ENCODE peak calls at places on chromosomes 4 and X, in four cellular contexts. M is left lung, D is PC-3, J is neuronal stem cell. U is an unnamed sample.

GRCh38 chrX:147910607-147911006 is 1.1 kb upstream of the FMR1 start:
- DNase-seq in M (no peak), D (no peak), J (no peak), U (no peak)

GRCh38 chr4:94849901-94850300 is 92.1 kb downstream of the BMPR1B start:
- DNase-seq in M (no peak), D (no peak), J (no peak), U (no peak)

GRCh38 chr4:55509272-55509671 is 37.4 kb downstream of the CLOCK start:
- DNase-seq in M (no peak), D (no peak), J (no peak), U (no peak)

GRCh38 chrX:15906544-15906943 is 51.9 kb upstream of the AP1S2 start:
- DNase-seq in M (no peak), D (no peak), J (no peak), U (no peak)

GRCh38 chrX:23699636-23700194 is 32.4 kb downstream of the PRDX4 start:
- DNase-seq in M (no peak), D (no peak), J (no peak), U (no peak)

GRCh38 chr4:142840516-142841123 is 5.5 kb downstream of the INPP4B start:
- DNase-seq in M (no peak), D (peak), J (no peak), U (no peak)

GRCh38 chr4:108113229-108113628 is 55.5 kb downstream of the LEF1 start:
- DNase-seq in M (no peak), D (no peak), J (no peak), U (no peak)

GRCh38 chrX:50643525-50644137 is 170.4 kb downstream of the SHROOM4 start:
- DNase-seq in M (no peak), D (no peak), J (no peak), U (no peak)

GRCh38 chr4:25750874-25751273 is 95.2 kb downstream of the SLC34A2 start:
- DNase-seq in M (no peak), D (no peak), J (no peak), U (no peak)

GRCh38 chrX:26352891-26353430 is 137.0 kb downstream of the MAGEB5 start:
- DNase-seq in M (no peak), D (no peak), J (no peak), U (no peak)

GRCh38 chr4:80492761-80493160 is 157.2 kb downstream of the CFAP299 start:
- DNase-seq in M (no peak), D (peak), J (no peak), U (no peak)

GRCh38 chr4:54277691-54278090 is 48.6 kb downstream of the PDGFRA start:
- DNase-seq in M (no peak), D (peak), J (no peak), U (peak)

GRCh38 chr4:77095101-77095826 is 19.5 kb upstream of the CCNI start:
- DNase-seq in M (peak), D (peak), J (peak), U (no peak)

GRCh38 chrX:135625995-135626394 is 87.4 kb upstream of the CT45A1 start:
- DNase-seq in M (no peak), D (peak), J (no peak), U (no peak)

GRCh38 chr4:8746523-8747466 is 124.8 kb downstream of the HMX1 start:
- DNase-seq in M (no peak), D (no peak), J (no peak), U (no peak)

GRCh38 chr4:110124721-110125120 is 73.7 kb downstream of the ELOVL6 start:
- DNase-seq in M (no peak), D (no peak), J (no peak), U (no peak)

GRCh38 chrX:118207831-118208453 is 91.3 kb upstream of the KLHL13 start:
- DNase-seq in M (no peak), D (peak), J (no peak), U (no peak)

GRCh38 chr4:159768011-159768410 is 665.1 kb downstream of the RAPGEF2 start:
- DNase-seq in M (no peak), D (no peak), J (no peak), U (no peak)

GRCh38 chrX:35115205-35115604 is 172.6 kb downstream of the FAM47B start:
- DNase-seq in M (no peak), D (no peak), J (no peak), U (no peak)

GRCh38 chr4:15400911-15401671 is 26.7 kb upstream of the C1QTNF7 start:
- DNase-seq in M (peak), D (peak), J (no peak), U (peak)

GRCh38 chrX:3345281-3346081 is 971 bp downstream of the MXRA5 start:
- DNase-seq in M (peak), D (no peak), J (peak), U (no peak)

GRCh38 chr4:99383833-99384392 is 31.4 kb upstream of the ADH1C start:
- DNase-seq in M (no peak), D (no peak), J (no peak), U (no peak)

GRCh38 chr4:48073567-48074103 is 57.1 kb downstream of the NIPAL1 start:
- DNase-seq in M (no peak), D (no peak), J (no peak), U (no peak)

GRCh38 chr4:143252478-143252877 is 67.8 kb downstream of the USP38 start:
- DNase-seq in M (no peak), D (peak), J (no peak), U (no peak)

GRCh38 chrX:16963216-16963615 is 16.8 kb downstream of the REPS2 start:
- DNase-seq in M (no peak), D (no peak), J (no peak), U (no peak)

GRCh38 chrX:65581661-65582339 is 47.2 kb upstream of the LAS1L start:
- DNase-seq in M (no peak), D (peak), J (peak), U (no peak)

GRCh38 chr4:153257151-153257620 is 52.9 kb downstream of the TRIM2 start:
- DNase-seq in M (no peak), D (no peak), J (peak), U (no peak)

GRCh38 chr4:185564355-185564754 is 29.0 kb upstream of the PDLIM3 start:
- DNase-seq in M (no peak), D (no peak), J (no peak), U (no peak)

GRCh38 chr4:1752284-1753041 is 31.1 kb downstream of the TACC3 start:
- DNase-seq in M (no peak), D (no peak), J (no peak), U (no peak)

DNA sequence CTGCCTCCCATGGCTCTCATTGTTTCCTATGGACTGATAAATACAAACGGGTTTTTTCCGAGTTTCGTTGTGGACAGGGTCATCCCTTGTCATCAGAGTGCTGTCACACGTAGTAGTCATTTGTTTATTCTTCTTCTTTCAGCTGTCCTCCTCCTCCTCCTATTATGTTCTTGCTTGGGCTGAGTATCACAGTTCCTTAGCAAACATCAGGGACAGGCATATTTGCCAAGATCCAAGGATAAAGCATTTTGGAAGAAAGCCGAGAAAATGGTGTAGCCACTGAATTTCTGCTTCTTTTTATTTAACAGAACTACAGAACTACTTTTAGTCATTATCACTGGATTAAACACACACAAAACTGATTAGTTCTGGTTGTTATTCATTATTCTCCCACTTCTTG is 167.9 kb downstream of the MAML3 start:
- DNase-seq in M (no peak), D (no peak), J (no peak), U (no peak)
- H3K27ac ChIP-seq in M (peak), D (no peak), J (no peak), U (no peak)

DNA sequence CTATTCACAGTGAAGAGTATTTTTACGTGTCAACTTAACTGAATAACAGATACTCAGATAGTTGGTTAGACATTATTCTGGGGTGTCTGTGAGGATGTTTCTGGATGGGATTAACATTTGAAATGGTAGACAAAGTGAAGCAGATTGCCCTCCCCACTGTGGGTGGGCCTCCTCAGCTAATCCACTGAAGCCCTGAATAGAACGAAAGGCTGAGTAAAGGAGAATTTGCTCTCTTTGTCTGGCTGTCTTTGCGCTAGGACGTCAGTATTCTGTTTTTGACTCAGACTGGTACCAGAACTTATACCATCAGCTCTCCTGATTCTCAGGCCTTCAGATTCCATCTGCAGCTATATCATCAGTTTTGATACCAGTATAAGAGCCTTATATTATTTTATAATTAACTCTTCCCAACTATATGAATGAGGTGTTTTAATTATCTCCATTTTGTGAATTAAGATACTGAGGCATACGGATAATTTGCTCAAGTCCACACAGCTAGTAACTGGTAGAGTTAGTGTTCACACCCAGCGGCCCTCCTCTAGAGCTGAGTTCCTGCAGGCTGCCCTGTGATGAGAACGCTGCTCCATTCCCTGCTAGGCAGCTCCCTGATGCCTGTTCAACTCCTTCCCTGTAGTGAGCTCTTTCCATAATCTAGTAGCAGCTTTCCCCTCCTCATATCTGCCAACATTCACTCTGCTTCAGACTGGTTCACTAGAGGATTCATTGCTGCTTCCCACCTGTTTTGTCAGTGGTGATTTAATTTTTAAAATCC is 87.5 kb downstream of the RBM46 start:
- DNase-seq in M (no peak), D (no peak), J (peak), U (no peak)
- H3K27ac ChIP-seq in M (no peak), D (no peak), J (no peak), U (no peak)

GRCh38 chrX:30156009-30156408 is 59.4 kb upstream of the MAGEB2 start:
- DNase-seq in M (no peak), D (no peak), J (no peak), U (no peak)

GRCh38 chrX:30150196-30150895 is 65.0 kb upstream of the MAGEB2 start:
- DNase-seq in M (no peak), D (peak), J (no peak), U (peak)

GRCh38 chrX:30153881-30154260 is 61.5 kb upstream of the MAGEB2 start:
- DNase-seq in M (no peak), D (no peak), J (no peak), U (no peak)

GRCh38 chrX:30151964-30152363 is 63.4 kb upstream of the MAGEB2 start:
- DNase-seq in M (no peak), D (no peak), J (no peak), U (no peak)

GRCh38 chrX:30153175-30153880 is 62.0 kb upstream of the MAGEB2 start:
- DNase-seq in M (no peak), D (no peak), J (no peak), U (no peak)
- H3K27ac ChIP-seq in M (no peak), D (no peak), J (no peak), U (no peak)

GRCh38 chr4:38003102-38003501 is 42.9 kb downstream of the PTTG2 start:
- DNase-seq in M (no peak), D (no peak), J (no peak), U (no peak)
- H3K27ac ChIP-seq in M (no peak), D (no peak), J (no peak), U (peak)

GRCh38 chrX:122046226-122046625 is 998.8 kb downstream of the GLUD2 start:
- DNase-seq in M (no peak), D (no peak), J (no peak), U (no peak)
- H3K27ac ChIP-seq in M (no peak), D (no peak), J (no peak), U (no peak)

GRCh38 chr4:86472377-86473019 is 112.6 kb upstream of the MAPK10 start:
- DNase-seq in M (no peak), D (no peak), J (no peak), U (no peak)
- H3K27ac ChIP-seq in M (no peak), D (no peak), J (peak), U (no peak)

GRCh38 chr4:53122280-53123116 is 243.4 kb downstream of the SCFD2 start:
- DNase-seq in M (no peak), D (no peak), J (no peak), U (no peak)
- H3K27ac ChIP-seq in M (no peak), D (no peak), J (no peak), U (no peak)

GRCh38 chr4:169253087-169253675 is 17.6 kb downstream of the SH3RF1 start:
- DNase-seq in M (no peak), D (no peak), J (no peak), U (no peak)

GRCh38 chr4:169256101-169256612 is 14.6 kb downstream of the SH3RF1 start:
- DNase-seq in M (no peak), D (peak), J (no peak), U (no peak)

GRCh38 chr4:169252339-169253086 is 18.2 kb downstream of the SH3RF1 start:
- DNase-seq in M (no peak), D (no peak), J (no peak), U (no peak)

GRCh38 chr4:169254546-169254983 is 16.2 kb downstream of the SH3RF1 start:
- DNase-seq in M (no peak), D (peak), J (no peak), U (no peak)

DNA sequence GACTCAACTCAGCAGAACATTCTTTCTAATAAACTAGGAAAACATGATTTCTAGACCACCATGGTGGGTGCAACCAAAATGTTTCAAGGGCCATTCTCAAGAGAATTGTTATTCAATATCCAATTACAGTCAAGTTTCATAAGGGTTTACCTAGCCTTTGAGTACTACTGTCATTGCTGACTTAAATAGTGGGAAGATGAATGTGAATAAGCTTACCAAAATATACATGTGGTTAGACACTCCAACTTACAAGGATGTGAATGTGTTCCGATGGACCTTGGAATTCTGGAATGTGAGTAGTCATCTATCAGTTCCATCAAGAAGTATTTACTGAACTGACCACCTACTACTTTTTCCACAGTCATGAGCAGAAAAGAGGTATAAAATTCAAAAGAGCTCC is 16.9 kb downstream of the SH3RF1 start:
- DNase-seq in M (no peak), D (peak), J (no peak), U (no peak)
- H3K27ac ChIP-seq in M (peak), D (peak), J (no peak), U (peak)

GRCh38 chrX:73215263-73215662 is 612 bp upstream of the NAP1L2 start:
- DNase-seq in M (no peak), D (no peak), J (no peak), U (no peak)

GRCh38 chrX:73213734-73214133 is 917 bp downstream of the NAP1L2 start:
- DNase-seq in M (no peak), D (peak), J (no peak), U (no peak)

GRCh38 chrX:73214366-73215094 is at the start of gene NAP1L2:
- DNase-seq in M (peak), D (peak), J (peak), U (peak)
- H3K27ac ChIP-seq in M (no peak), D (peak), J (peak), U (no peak)

DNA sequence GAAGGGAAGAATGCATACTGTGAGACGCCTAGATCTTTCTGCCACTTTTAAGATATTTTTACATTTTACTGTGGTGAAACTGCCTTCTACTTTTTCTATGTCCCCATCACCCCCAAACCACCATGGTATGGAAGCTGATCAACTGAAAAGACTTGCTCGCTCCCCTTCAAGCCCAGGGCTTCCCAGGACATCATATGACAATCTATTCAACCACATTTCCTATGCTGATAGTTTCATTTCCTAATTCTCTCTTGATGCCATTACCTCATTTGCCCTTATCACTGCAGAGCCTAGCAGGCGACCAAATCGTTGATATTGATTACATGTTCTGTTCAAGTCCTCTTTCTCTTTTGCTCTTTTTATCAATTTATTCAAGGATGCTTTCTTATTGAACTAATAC is 40.1 kb upstream of the KLHL34 start:
- DNase-seq in M (no peak), D (no peak), J (no peak), U (no peak)
- H3K27ac ChIP-seq in M (no peak), D (no peak), J (no peak), U (no peak)